ENCODE peak calls at places on chromosomes 16 and 17, in eight cellular contexts. B is NCI-H2081 treated with DMSO at 0.1 percent for 48 hours; T is activated CD8-positive, alpha-beta memory T cell treated with anti-CD3 and anti-CD28 coated beads for 1 hour; M is SW 1271; G is activated gamma-delta T cell treated with Interleukin-2 at 50 U/mL for 16 hours; X is nephron progenitor cell; V is mucosa of descending colon; E is small intestine. J is an unnamed sample.
A peak's percentile ranks its signal among the peaks of the same experiment; 100 is the strongest.

GRCh38 chr16:31356566-31357323 is 1.8 kb downstream of the ITGAX start:
- DNase-seq in B (no peak), V (no peak), T (no peak), E (no peak), M (no peak), X (peak; percentile 20), G (no peak), J (no peak)

GRCh38 chr17:34760931-34761500 is 181.6 kb downstream of the TMEM132E start:
- DNase-seq in M (no peak), X (no peak), T (no peak), B (no peak), V (no peak), E (no peak), G (no peak), J (no peak)

GRCh38 chr17:64200080-64201042 is 62.7 kb downstream of the TEX2 start:
- DNase-seq in E (peak; percentile 53), T (no peak), B (no peak), X (no peak), V (no peak), G (no peak), M (no peak), J (no peak)

GRCh38 chr17:17603895-17604225 is 12.4 kb upstream of the PEMT start:
- DNase-seq in M (no peak), G (no peak), T (no peak), X (no peak), E (no peak), V (no peak), B (no peak), J (no peak)

GRCh38 chr17:74862919-74863318 is 3.2 kb upstream of the GRIN2C start:
- DNase-seq in V (no peak), T (no peak), M (no peak), E (no peak), G (no peak), X (no peak), B (no peak), J (no peak)

GRCh38 chr17:35073183-35073790 is 9.8 kb upstream of the RFFL start:
- DNase-seq in X (no peak), V (no peak), M (no peak), E (no peak), T (no peak), G (no peak), B (no peak), J (no peak)

GRCh38 chr17:65754081-65754480 is 192.6 kb upstream of the AXIN2 start:
- DNase-seq in M (no peak), X (no peak), V (no peak), T (no peak), E (no peak), B (no peak), G (no peak), J (no peak)

GRCh38 chr16:5490499-5490898 is 392.9 kb upstream of the EEF2KMT start:
- DNase-seq in E (peak; percentile 11), M (peak; percentile 3), T (no peak), B (no peak), G (no peak), X (peak; percentile 83), V (peak; percentile 73), J (no peak)

GRCh38 chr17:72719582-72720493 is 372.6 kb downstream of the SLC39A11 start:
- DNase-seq in G (peak; percentile 12), X (no peak), M (no peak), B (no peak), V (no peak), T (no peak), E (peak; percentile 24), J (peak; percentile 64)

GRCh38 chr17:28055546-28056275 is 13.2 kb downstream of the NLK start:
- DNase-seq in G (no peak), T (no peak), B (no peak), M (no peak), E (peak; percentile 31), V (no peak), X (no peak), J (no peak)

GRCh38 chr16:66619534-66620418 is 15.3 kb downstream of the CMTM3 start:
- DNase-seq in B (no peak), E (no peak), T (no peak), M (no peak), X (no peak), G (no peak), V (no peak), J (no peak)

GRCh38 chr16:75043175-75043937 is 44.5 kb downstream of the ZNRF1 start:
- DNase-seq in T (no peak), E (no peak), G (no peak), X (no peak), V (no peak), B (no peak), M (no peak), J (no peak)

GRCh38 chr17:35192708-35193107 is 1.5 kb downstream of the SLC35G3 start:
- DNase-seq in E (no peak), X (no peak), B (no peak), V (no peak), G (peak; percentile 29), T (no peak), M (no peak), J (no peak)

GRCh38 chr17:3635474-3636153 is 436 bp downstream of the SHPK start:
- DNase-seq in T (no peak), M (no peak), G (peak; percentile 10), E (peak; percentile 95), V (peak; percentile 73), X (no peak), B (no peak), J (no peak)

GRCh38 chr17:81409190-81409935 is 14.1 kb downstream of the BAHCC1 start:
- DNase-seq in M (no peak), B (no peak), E (no peak), T (no peak), X (no peak), V (no peak), G (no peak), J (no peak)

GRCh38 chr17:77036841-77037381 is 103.9 kb upstream of the SEC14L1 start:
- DNase-seq in G (no peak), M (no peak), B (peak; percentile 56), V (no peak), X (no peak), T (no peak), E (no peak), J (no peak)

GRCh38 chr16:65521685-65522338 is 399.9 kb upstream of the CDH11 start:
- DNase-seq in G (no peak), E (no peak), B (no peak), X (no peak), V (no peak), M (no peak), T (no peak), J (no peak)

GRCh38 chr17:79738643-79739042 is 7.9 kb downstream of the ENPP7 start:
- DNase-seq in T (no peak), V (no peak), G (no peak), E (no peak), B (no peak), X (no peak), M (no peak), J (no peak)

GRCh38 chr17:31724619-31725018 is 134.4 kb downstream of the COPRS start:
- DNase-seq in E (no peak), G (no peak), V (no peak), B (no peak), M (no peak), T (no peak), X (no peak), J (no peak)

GRCh38 chr17:78007655-78008054 is 49.2 kb downstream of the TNRC6C start:
- DNase-seq in X (no peak), G (no peak), E (no peak), B (no peak), V (no peak), T (no peak), M (no peak), J (no peak)

GRCh38 chr16:841455-842060 is 41.0 kb upstream of the GNG13 start:
- DNase-seq in T (no peak), G (no peak), X (no peak), V (no peak), M (no peak), B (no peak), E (no peak), J (no peak)

GRCh38 chr17:77403854-77404253 is 263.1 kb downstream of the SEC14L1 start:
- DNase-seq in V (no peak), M (no peak), B (no peak), T (no peak), X (no peak), G (no peak), E (no peak), J (no peak)

GRCh38 chr17:40092581-40092980 is 7.8 kb downstream of the NR1D1 start:
- DNase-seq in E (no peak), G (no peak), V (no peak), B (no peak), T (no peak), X (no peak), M (no peak), J (no peak)

GRCh38 chr16:81558444-81559175 is 114.0 kb downstream of the CMIP start:
- DNase-seq in X (no peak), G (no peak), E (peak; percentile 99), M (no peak), B (no peak), T (no peak), V (peak; percentile 87), J (no peak)

GRCh38 chr16:67164599-67165061 is at the start of gene HSF4:
- DNase-seq in X (no peak), E (peak; percentile 61), M (no peak), G (no peak), B (no peak), V (peak; percentile 84), T (no peak), J (no peak)

GRCh38 chr17:79053251-79053925 is 21.2 kb upstream of the ENGASE start:
- DNase-seq in T (no peak), X (no peak), B (no peak), G (no peak), E (no peak), M (peak; percentile 45), V (no peak), J (no peak)

GRCh38 chr16:380837-381787 is 666 bp downstream of the PGAP6 start:
- DNase-seq in E (peak; percentile 56), G (no peak), X (peak; percentile 50), T (no peak), V (peak; percentile 72), M (no peak), B (no peak), J (no peak)

GRCh38 chr17:62101090-62101489 is 36.0 kb upstream of the MED13 start:
- DNase-seq in M (no peak), X (no peak), E (no peak), T (no peak), V (no peak), G (no peak), B (no peak), J (no peak)

GRCh38 chr16:87747626-87748025 is 18.2 kb downstream of the KLHDC4 start:
- DNase-seq in M (no peak), E (no peak), B (no peak), V (no peak), T (no peak), G (no peak), X (no peak), J (no peak)

GRCh38 chr17:32693135-32693897 is 183.6 kb downstream of the MYO1D start:
- DNase-seq in T (no peak), G (no peak), M (no peak), X (no peak), V (no peak), E (no peak), B (no peak), J (no peak)

GRCh38 chr17:39781028-39781800 is 43.5 kb downstream of the GRB7 start:
- DNase-seq in V (no peak), X (no peak), E (no peak), B (no peak), M (no peak), T (no peak), G (no peak), J (no peak)

GRCh38 chr17:42809250-42809649 is 10.6 kb downstream of the CNTD1 start:
- DNase-seq in B (no peak), G (no peak), X (no peak), V (no peak), M (no peak), E (no peak), T (no peak), J (no peak)

GRCh38 chr17:75922173-75922961 is 17.7 kb upstream of the MRPL38 start:
- DNase-seq in V (no peak), M (no peak), E (no peak), G (no peak), T (no peak), X (no peak), B (no peak), J (no peak)